ENCODE peak calls at places on chromosome 9, in seven cellular contexts. S is activated gamma-delta T cell, N is body of pancreas, E is EL, V is NCI-H1694, U is left colon, M is NCI-H1105 treated with DMSO at 0.1 percent for 48 hours. T is an unnamed sample.

GRCh38 chr9:135526730-135527571 is 5.7 kb downstream of the LCN1 start:
- DNase-seq in N (no peak), U (no peak), V (no peak), S (no peak), E (no peak), M (no peak), T (no peak)

GRCh38 chr9:98781588-98782383 is 14.6 kb downstream of the ANKS6 start:
- DNase-seq in N (no peak), M (no peak), U (no peak), E (no peak), S (no peak), V (no peak), T (peak)

GRCh38 chr9:89410709-89411111 is 87.2 kb downstream of the SEMA4D start:
- DNase-seq in V (no peak), S (no peak), N (no peak), M (no peak), U (no peak), E (peak), T (no peak)

GRCh38 chr9:91810286-91810905 is 139.6 kb downstream of the ROR2 start:
- DNase-seq in E (no peak), V (no peak), N (no peak), M (no peak), S (no peak), U (no peak), T (no peak)

GRCh38 chr9:101498323-101498722 is 35.3 kb upstream of the RNF20 start:
- DNase-seq in M (no peak), S (no peak), V (no peak), U (no peak), E (no peak), N (no peak), T (no peak)

GRCh38 chr9:98378206-98379193 is 123.1 kb upstream of the TBC1D2 start:
- DNase-seq in S (no peak), E (peak), N (no peak), M (no peak), U (no peak), V (no peak), T (no peak)

GRCh38 chr9:105438136-105438839 is 9.5 kb upstream of the FSD1L start:
- DNase-seq in S (no peak), N (no peak), E (no peak), U (no peak), V (no peak), M (no peak), T (no peak)

GRCh38 chr9:30348904-30349303 is 2035.5 kb upstream of the ACO1 start:
- DNase-seq in N (no peak), M (no peak), E (no peak), U (no peak), V (no peak), S (no peak), T (no peak)

GRCh38 chr9:14932246-14932645 is 22.0 kb upstream of the FREM1 start:
- DNase-seq in M (no peak), S (no peak), U (no peak), N (no peak), E (no peak), V (no peak), T (no peak)

GRCh38 chr9:117772960-117773359 is 68.8 kb downstream of the TLR4 start:
- DNase-seq in U (peak), N (no peak), E (peak), S (no peak), V (no peak), M (no peak), T (no peak)

GRCh38 chr9:79742145-79742820 is 170.5 kb downstream of the TLE4 start:
- DNase-seq in N (no peak), E (no peak), V (no peak), U (no peak), M (no peak), S (no peak), T (no peak)

GRCh38 chr9:135971892-135972291 is 10.7 kb upstream of the UBAC1 start:
- DNase-seq in M (no peak), S (no peak), E (no peak), U (peak), V (no peak), N (peak), T (peak)

GRCh38 chr9:112640311-112640710 is 77.6 kb downstream of the INIP start:
- DNase-seq in N (no peak), S (no peak), U (no peak), E (no peak), V (no peak), M (no peak), T (no peak)

GRCh38 chr9:70947086-70947485 is 174.3 kb downstream of the TRPM3 start:
- DNase-seq in U (no peak), M (no peak), V (no peak), N (no peak), E (peak), S (no peak), T (no peak)

GRCh38 chr9:35708146-35708545 is 18.4 kb upstream of the TPM2 start:
- DNase-seq in U (no peak), V (no peak), E (no peak), N (no peak), M (no peak), S (no peak), T (no peak)

GRCh38 chr9:123339666-123340414 is 16.2 kb upstream of the CRB2 start:
- DNase-seq in N (no peak), V (no peak), E (no peak), M (no peak), U (peak), S (no peak), T (no peak)

GRCh38 chr9:28899926-28900325 is 1326.6 kb upstream of the C9orf72 start:
- DNase-seq in V (no peak), U (no peak), N (no peak), S (no peak), E (no peak), M (no peak), T (peak)

GRCh38 chr9:89739531-89740315 is 134.9 kb downstream of the GADD45G start:
- DNase-seq in E (no peak), S (no peak), M (no peak), V (no peak), N (no peak), U (no peak), T (no peak)

GRCh38 chr9:99491408-99492259 is 269.6 kb downstream of the SEC61B start:
- DNase-seq in M (no peak), V (no peak), E (no peak), U (no peak), S (no peak), N (no peak), T (no peak)

GRCh38 chr9:103399535-103399934 is 404.4 kb downstream of the CYLC2 start:
- DNase-seq in M (no peak), S (no peak), V (no peak), U (no peak), N (no peak), E (no peak), T (no peak)

GRCh38 chr9:93675336-93676150 is 99.2 kb downstream of the PHF2 start:
- DNase-seq in V (no peak), S (no peak), N (peak), U (peak), M (no peak), E (no peak), T (no peak)

GRCh38 chr9:134438204-134438788 is 112.0 kb downstream of the RXRA start:
- DNase-seq in U (no peak), E (no peak), N (no peak), M (no peak), S (no peak), V (no peak), T (peak)

GRCh38 chr9:75152416-75152815 is 64.1 kb downstream of the OSTF1 start:
- DNase-seq in E (no peak), S (no peak), V (no peak), M (no peak), N (no peak), U (no peak), T (no peak)

GRCh38 chr9:21477466-21477865 is 4.6 kb downstream of the IFNE start:
- DNase-seq in S (no peak), N (no peak), M (no peak), V (no peak), U (no peak), E (no peak), T (no peak)

GRCh38 chr9:107541523-107541922 is 52.0 kb upstream of the KLF4 start:
- DNase-seq in S (no peak), V (no peak), U (no peak), N (no peak), M (no peak), E (no peak), T (no peak)

GRCh38 chr9:136055715-136056545 is 39.2 kb downstream of the NACC2 start:
- DNase-seq in E (no peak), S (no peak), V (no peak), N (no peak), U (no peak), M (no peak), T (no peak)

GRCh38 chr9:78314953-78315870 is 18.3 kb downstream of the PSAT1 start:
- DNase-seq in U (no peak), N (peak), E (peak), V (no peak), M (no peak), S (no peak), T (no peak)

GRCh38 chr9:136024696-136025316 is 63.6 kb upstream of the UBAC1 start:
- DNase-seq in N (peak), M (no peak), S (no peak), V (no peak), U (peak), E (no peak), T (peak)

GRCh38 chr9:1708215-1708614 is 306.9 kb upstream of the SMARCA2 start:
- DNase-seq in E (no peak), U (no peak), V (no peak), M (peak), N (no peak), S (no peak), T (no peak)

GRCh38 chr9:124212381-124213050 is 45.2 kb upstream of the NEK6 start:
- DNase-seq in E (peak), M (no peak), S (no peak), N (no peak), V (no peak), U (no peak), T (no peak)

GRCh38 chr9:35731415-35732184 is 395 bp downstream of the TLN1 start:
- DNase-seq in U (no peak), S (no peak), E (no peak), M (no peak), V (no peak), N (no peak), T (no peak)

GRCh38 chr9:120894404-120895226 is 17.6 kb upstream of the PHF19 start:
- DNase-seq in U (no peak), E (no peak), V (no peak), S (no peak), M (no peak), N (peak), T (peak)

T was measured in upper lobe of left lung.